ENCODE peak calls at places on chromosomes 16 and 17, in five cellular contexts. R, K, M, H and S are unnamed samples.

GRCh38 chr16:75304521-75305363 is 53.3 kb upstream of the BCAR1 start:
- DNase-seq in R (peak), K (no peak), M (peak), H (peak), S (peak)

GRCh38 chr16:13835357-13835756 is 84.6 kb upstream of the ERCC4 start:
- DNase-seq in R (no peak), K (no peak), M (no peak), H (no peak), S (no peak)

GRCh38 chr17:6257339-6257738 is 177.6 kb downstream of the AIPL1 start:
- DNase-seq in R (peak), K (no peak), M (no peak), H (no peak), S (no peak)

GRCh38 chr17:29622337-29623282 is at the start of gene CORO6:
- DNase-seq in R (peak), K (no peak), M (peak), H (no peak), S (peak)

GRCh38 chr16:66751135-66751991 is at the start of gene DYNC1LI2:
- DNase-seq in R (peak), K (no peak), M (peak), H (peak), S (peak)

GRCh38 chr17:42517516-42517915 is 18.5 kb upstream of the NAGLU start:
- DNase-seq in R (peak), K (peak), M (peak), H (peak), S (peak)

GRCh38 chr16:12613131-12613991 is 190.3 kb downstream of the CPPED1 start:
- DNase-seq in R (peak), K (peak), M (peak), H (peak), S (peak)

GRCh38 chr16:4976079-4976478 is 17.9 kb downstream of the SEC14L5 start:
- DNase-seq in R (no peak), K (no peak), M (no peak), H (no peak), S (no peak)

GRCh38 chr17:79087428-79088143 is 13.0 kb downstream of the ENGASE start:
- DNase-seq in R (peak), K (no peak), M (peak), H (peak), S (peak)
- TF ChIP-seq MAFK in R (no peak), K (no peak), M (no peak), H (no peak), S (no peak)

DNA sequence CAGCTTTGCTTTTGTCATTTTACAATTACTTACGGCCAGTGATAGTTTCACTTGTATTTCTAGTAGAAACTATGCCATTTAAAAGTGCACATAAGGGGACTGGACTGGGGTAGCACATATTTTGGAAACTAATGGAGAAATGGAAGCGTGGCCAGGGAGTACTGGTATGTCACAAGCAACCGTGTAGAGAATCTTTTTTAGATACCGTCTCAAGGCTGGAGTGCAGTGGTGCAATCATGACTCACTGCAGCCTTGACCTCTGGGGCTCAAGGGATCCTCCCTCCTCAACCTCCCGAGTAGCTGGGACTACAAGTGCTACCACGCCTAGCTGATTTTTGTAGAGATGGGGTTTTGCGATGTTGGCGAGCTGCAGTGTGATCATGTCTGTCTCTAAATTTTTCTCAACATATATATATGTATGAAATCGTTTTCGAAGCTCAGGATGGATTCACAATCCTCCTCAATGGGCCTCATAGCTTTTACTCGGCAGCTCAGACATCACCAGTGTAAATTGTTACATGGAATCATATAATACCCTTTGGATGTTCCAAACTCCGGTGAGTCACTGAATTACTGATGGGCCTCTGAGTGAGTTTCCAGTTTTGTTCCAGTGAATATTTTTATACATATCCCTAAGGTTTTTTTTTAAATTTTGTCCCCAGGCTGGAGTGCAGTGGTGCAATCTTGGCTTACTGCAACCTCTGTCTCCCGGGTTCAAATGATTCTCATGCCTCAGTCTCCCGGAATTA is 51.7 kb downstream of the ZNF778 start:
- DNase-seq in R (peak), K (no peak), M (no peak), H (no peak), S (no peak)
- TF ChIP-seq MAFK in R (no peak), K (no peak), M (no peak), H (no peak), S (no peak)

GRCh38 chr16:51637744-51638100 is 486.7 kb upstream of the SALL1 start:
- DNase-seq in R (no peak), K (no peak), M (no peak), H (no peak), S (no peak)
- TF ChIP-seq MAFK in R (no peak), K (no peak), M (no peak), H (no peak), S (no peak)

GRCh38 chr16:10667239-10667638 is 27.5 kb downstream of the TEKT5 start:
- DNase-seq in R (no peak), K (no peak), M (no peak), H (no peak), S (no peak)

GRCh38 chr16:10671729-10672128 is 23.0 kb downstream of the TEKT5 start:
- DNase-seq in R (no peak), K (no peak), M (no peak), H (no peak), S (no peak)

GRCh38 chr16:10665166-10665565 is 29.6 kb downstream of the TEKT5 start:
- DNase-seq in R (no peak), K (no peak), M (no peak), H (no peak), S (no peak)

GRCh38 chr16:10669791-10670190 is 24.9 kb downstream of the TEKT5 start:
- DNase-seq in R (no peak), K (no peak), M (no peak), H (no peak), S (no peak)

GRCh38 chr16:10668322-10669045 is 26.2 kb downstream of the TEKT5 start:
- DNase-seq in R (peak), K (no peak), M (peak), H (peak), S (peak)
- TF ChIP-seq MAFK in R (no peak), K (no peak), M (no peak), H (peak), S (no peak)

GRCh38 chr17:64978138-64978537 is 58.9 kb upstream of the LRRC37A3 start:
- DNase-seq in R (no peak), K (no peak), M (no peak), H (no peak), S (no peak)

GRCh38 chr17:64974750-64975317 is 55.6 kb upstream of the LRRC37A3 start:
- DNase-seq in R (no peak), K (no peak), M (no peak), H (no peak), S (peak)

GRCh38 chr17:64972611-64973010 is 53.3 kb upstream of the LRRC37A3 start:
- DNase-seq in R (no peak), K (no peak), M (no peak), H (no peak), S (no peak)

DNA sequence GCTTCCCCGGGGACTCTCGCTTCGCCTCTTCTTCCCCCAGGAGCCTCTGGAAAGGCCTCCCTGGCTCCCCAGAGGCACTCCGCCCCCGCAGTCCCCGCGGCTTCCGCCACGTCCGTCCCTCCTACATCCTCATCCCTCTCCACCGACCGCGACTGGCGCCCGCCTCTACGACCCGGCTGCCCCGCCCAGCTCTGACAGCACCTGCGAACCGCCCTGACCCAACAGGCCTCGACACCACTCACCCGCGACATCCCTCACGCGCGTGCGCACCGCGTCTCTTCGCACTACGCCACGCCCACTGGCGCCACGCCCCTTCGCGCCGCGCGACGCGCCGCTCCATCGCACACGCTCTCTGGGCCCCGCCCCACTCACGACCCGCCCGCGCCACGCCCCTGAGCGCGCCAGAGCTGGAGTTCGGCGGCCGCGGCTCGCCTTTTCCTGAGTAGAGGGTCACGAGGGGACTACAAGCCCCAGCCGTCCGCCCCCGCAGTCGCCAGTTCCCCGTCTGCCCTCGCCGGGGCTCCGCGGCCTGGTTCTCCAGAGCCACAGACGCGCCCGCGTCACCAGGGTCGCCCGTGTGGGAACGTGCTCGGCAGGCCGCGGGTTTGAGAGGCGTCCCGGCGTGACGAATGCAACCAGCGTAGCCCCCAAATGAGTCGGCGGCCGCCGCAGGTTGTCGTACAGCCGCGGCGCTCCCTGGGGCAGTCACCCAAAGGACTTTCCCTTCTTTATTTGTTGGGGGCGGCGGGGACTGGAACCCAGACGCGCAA is 56.2 kb upstream of the LRRC37A3 start:
- DNase-seq in R (peak), K (peak), M (peak), H (peak), S (peak)
- TF ChIP-seq MAFK in R (no peak), K (no peak), M (no peak), H (no peak), S (no peak)

GRCh38 chr16:49821614-49822282 is 34.2 kb downstream of the ZNF423 start:
- DNase-seq in R (no peak), K (no peak), M (no peak), H (no peak), S (no peak)
- TF ChIP-seq MAFK in R (no peak), K (no peak), M (no peak), H (no peak), S (no peak)

DNA sequence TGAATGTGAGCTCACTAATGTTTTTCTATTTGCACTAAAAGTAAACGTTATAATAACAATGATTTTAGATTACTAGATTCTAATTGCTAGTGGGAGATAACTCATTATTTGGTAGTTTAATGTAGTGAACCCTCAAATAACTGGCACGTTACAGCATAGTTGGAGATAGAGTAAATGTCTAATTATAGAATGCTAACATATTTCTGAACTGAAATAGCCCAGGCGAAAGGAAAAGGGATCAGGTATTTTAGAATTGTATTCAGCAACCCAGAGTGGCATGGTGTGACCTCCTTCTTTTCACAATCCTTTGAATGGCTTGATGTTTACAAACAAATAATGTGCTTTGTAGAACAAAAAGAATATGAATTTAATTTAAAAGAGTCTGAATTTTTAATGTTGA is 1221.2 kb downstream of the CDH8 start:
- DNase-seq in R (no peak), K (no peak), M (no peak), H (no peak), S (no peak)
- TF ChIP-seq MAFK in R (no peak), K (no peak), M (no peak), H (no peak), S (no peak)

GRCh38 chr17:21301593-21302550 is 17.4 kb downstream of the MAP2K3 start:
- DNase-seq in R (no peak), K (no peak), M (no peak), H (no peak), S (peak)

GRCh38 chr17:21300601-21301571 is 16.4 kb downstream of the MAP2K3 start:
- DNase-seq in R (no peak), K (no peak), M (no peak), H (no peak), S (no peak)

GRCh38 chr17:21303441-21304065 is 19.0 kb downstream of the MAP2K3 start:
- DNase-seq in R (no peak), K (no peak), M (no peak), H (no peak), S (no peak)

GRCh38 chr17:21302711-21303425 is 18.4 kb downstream of the MAP2K3 start:
- DNase-seq in R (no peak), K (no peak), M (no peak), H (no peak), S (no peak)

GRCh38 chr17:21304091-21304490 is 19.6 kb downstream of the MAP2K3 start:
- DNase-seq in R (no peak), K (no peak), M (no peak), H (no peak), S (no peak)
- TF ChIP-seq MAFK in R (no peak), K (no peak), M (no peak), H (no peak), S (no peak)

GRCh38 chr16:528111-529011 is 849 bp downstream of the CAPN15 start:
- DNase-seq in R (peak), K (no peak), M (peak), H (no peak), S (peak)
- TF ChIP-seq MAFK in R (no peak), K (no peak), M (no peak), H (no peak), S (no peak)